ENCODE peak calls at places on chromosomes 3 and 15, in four cellular contexts. R is bronchial epithelial cell; M is left lung; K is CD4-positive, alpha-beta T cell. X is an unnamed sample.
A peak's percentile ranks its signal among the peaks of the same experiment; 100 is the strongest.

GRCh38 chr3:3286014-3286413 is 106.5 kb upstream of the CRBN start:
- DNase-seq in R (no peak), M (no peak), K (no peak), X (no peak)

GRCh38 chr3:135982404-135982761 is 16.9 kb downstream of the PPP2R3A start:
- DNase-seq in R (peak; percentile 61), M (no peak), K (no peak), X (no peak)

GRCh38 chr15:101458158-101458895 is 31.2 kb downstream of the PCSK6 start:
- DNase-seq in R (no peak), M (no peak), K (no peak), X (no peak)

GRCh38 chr3:133412511-133413165 is 12.8 kb downstream of the BFSP2 start:
- DNase-seq in R (no peak), M (no peak), K (no peak), X (no peak)

GRCh38 chr3:185733980-185734724 is 90.7 kb downstream of the IGF2BP2 start:
- DNase-seq in R (peak; percentile 90), M (no peak), K (no peak), X (no peak)

GRCh38 chr3:53939081-53939582 is 47.5 kb upstream of the SELENOK start:
- DNase-seq in R (no peak), M (no peak), K (no peak), X (no peak)

GRCh38 chr15:25737218-25737643 is 125.9 kb downstream of the ATP10A start:
- DNase-seq in R (no peak), M (no peak), K (no peak), X (no peak)

GRCh38 chr3:99997293-99997692 is 117.0 kb downstream of the FILIP1L start:
- DNase-seq in R (no peak), M (no peak), K (no peak), X (no peak)

DNA sequence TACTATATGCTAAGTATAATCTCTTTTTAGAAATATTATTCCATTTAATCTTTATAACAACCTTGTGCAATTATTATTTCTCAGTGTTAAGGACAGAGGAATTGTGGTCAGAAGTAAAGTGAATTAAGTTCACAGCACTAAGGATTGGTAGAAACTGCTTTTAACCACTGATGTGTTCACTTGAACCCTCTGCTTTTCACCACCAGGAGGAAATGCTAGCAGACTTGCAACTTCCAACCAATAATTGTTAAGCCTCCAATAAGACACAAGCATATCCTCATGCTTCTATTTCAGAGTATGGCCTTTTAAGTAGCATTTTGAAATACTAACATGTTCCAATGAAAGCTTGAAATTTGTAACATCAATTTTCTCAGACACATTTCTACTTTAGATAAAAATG is 527.4 kb downstream of the SI start:
- DNase-seq in R (no peak), M (no peak), K (no peak), X (no peak)
- TF ChIP-seq CTCF in R (no peak), M (no peak), K (no peak), X (no peak)

DNA sequence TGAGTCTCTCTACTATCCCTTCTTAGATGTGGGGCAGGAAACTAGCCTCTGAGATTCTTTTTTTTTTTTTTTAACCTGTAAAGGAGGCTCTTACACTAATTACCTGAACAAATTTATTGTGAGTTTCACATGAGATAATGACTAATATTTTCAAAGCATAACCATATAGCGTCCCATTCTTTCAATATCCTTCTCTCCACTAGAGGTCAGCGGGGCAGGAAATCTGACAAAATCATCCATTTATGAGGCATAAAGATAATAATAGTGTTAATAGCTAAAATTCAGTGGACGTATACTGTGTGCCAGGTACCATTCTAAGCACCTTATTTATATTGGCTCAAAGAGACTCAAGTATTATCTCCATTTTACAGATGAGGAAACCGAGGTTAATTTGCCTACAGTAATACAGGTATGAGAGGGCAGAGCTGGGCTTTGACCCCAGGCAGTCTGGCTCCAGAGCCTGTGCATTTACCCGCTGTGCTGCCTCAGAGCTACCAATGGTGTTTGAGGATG is 16.3 kb upstream of the SMAD6 start:
- DNase-seq in R (peak; percentile 27), M (no peak), K (no peak), X (no peak)
- TF ChIP-seq CTCF in R (no peak), M (peak; percentile 16), K (peak; percentile 32), X (no peak)

DNA sequence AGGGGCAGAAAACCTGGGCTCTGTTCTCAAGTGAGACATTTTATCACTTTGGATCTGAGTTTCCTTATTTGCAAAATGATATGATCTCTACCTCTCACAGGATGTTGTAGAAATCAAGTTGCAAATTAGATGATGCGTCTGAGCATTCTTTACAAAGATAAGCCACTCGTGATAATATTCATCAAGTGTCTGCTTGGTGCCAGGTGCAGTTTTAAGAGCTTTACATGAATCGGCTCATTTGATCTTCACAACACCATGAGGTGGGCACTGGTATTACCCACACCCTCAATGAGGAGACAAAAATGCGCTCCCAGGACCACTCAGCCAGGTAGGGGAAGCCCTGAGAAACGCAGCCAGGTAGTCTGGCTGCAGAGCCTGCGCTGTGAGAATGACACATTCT is 59.1 kb upstream of the CA12 start:
- DNase-seq in R (no peak), M (no peak), K (no peak), X (no peak)
- TF ChIP-seq CTCF in R (no peak), M (no peak), K (no peak), X (no peak)

GRCh38 chr3:130893240-130894129 is at the start of gene ATP2C1:
- DNase-seq in R (peak; percentile 86), M (peak; percentile 97), K (peak; percentile 85), X (peak; percentile 91)
- TF ChIP-seq CTCF in R (no peak), M (peak; percentile 33), K (peak; percentile 48), X (no peak)

DNA sequence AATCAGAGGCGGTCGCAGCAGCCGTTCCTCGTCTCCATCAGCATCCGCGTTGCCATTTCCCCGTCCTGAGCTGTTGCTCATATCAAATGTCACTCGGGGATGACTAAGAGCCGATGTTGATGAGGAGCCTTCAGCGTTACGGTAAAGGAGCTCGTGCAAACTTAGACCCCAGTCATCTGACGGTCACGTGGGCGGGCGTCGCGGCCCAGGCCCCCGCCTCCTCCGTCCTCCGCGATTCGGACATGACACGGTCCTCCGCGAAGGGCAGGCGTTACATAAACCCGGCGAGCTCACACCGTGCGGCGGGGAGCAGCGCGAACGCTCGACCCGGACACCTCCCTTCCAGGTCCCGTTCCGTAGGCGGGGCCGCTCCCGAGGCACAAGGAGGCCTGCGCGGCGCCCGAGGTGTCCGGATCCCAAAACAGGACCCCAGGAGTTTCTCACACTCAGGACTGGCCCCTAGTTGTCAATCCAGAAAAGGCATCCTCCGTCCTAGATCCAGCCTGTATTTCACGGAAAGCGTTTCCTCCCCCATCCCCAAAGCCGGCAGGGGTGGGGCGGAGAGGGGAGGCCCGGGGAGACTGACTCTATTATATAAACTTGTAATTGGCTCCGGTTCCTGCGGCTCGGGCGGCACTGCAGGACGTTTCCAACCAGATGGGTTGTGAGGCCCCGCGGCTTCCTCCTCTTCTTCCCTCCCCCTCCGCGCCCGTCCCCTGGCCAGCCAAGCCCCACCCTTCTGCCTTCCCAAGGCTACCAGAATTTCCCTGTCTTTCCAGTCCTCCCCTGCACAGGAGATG is 100.0 kb upstream of the IGF1R start:
- DNase-seq in R (peak; percentile 79), M (peak; percentile 80), K (peak; percentile 1), X (peak; percentile 16)
- TF ChIP-seq CTCF in R (peak; percentile 9), M (no peak), K (no peak), X (no peak)

DNA sequence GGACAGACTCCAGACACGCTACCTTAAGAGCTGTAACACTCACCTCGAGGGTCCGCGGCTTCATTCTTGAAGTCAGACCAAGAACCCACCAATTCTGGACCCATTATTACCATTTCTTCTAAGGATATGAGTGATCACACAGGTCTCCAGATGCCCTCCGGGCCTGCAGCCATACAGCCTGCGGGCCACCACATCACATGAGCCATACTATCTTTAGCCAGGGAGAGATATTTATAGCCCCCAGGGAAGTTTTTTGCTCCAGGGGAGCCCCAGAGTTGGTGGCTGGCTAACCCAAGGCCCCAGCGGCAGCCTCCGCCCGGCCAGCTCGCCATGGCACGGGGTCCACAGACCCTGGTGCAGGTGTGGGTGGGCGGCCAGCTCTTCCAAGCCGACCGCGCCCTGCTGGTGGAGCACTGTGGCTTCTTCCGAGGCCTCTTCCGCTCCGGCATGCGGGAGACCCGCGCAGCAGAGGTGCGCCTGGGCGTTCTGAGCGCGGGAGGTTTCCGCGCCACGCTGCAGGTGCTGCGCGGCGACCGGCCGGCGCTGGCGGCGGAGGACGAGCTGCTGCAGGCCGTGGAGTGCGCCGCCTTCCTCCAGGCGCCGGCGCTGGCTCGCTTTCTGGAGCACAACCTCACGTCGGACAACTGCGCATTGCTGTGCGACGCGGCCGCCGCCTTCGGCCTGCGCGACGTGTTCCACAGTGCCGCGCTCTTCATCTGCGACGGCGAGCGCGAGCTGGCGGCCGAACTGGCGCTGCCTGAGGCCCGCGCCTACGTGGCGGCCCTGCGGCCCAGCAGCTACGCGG is at the start of gene KBTBD13:
- DNase-seq in R (no peak), M (no peak), K (no peak), X (no peak)
- TF ChIP-seq CTCF in R (no peak), M (no peak), K (no peak), X (no peak)

X was measured in activated B cell treated with CpG ODN at 0.5 μM for 24 hours.